ENCODE peak calls at places on chromosomes 3 and 15, in seven cellular contexts. T is neural progenitor cell; I is stomach; P is upper lobe of right lung; X is neuronal stem cell; W is ovary; M is CD8-positive, alpha-beta T cell. S is an unnamed sample.
A peak's percentile ranks its signal among the peaks of the same experiment; 100 is the strongest.

GRCh38 chr3:56795097-56795806 is 6.5 kb downstream of the ARHGEF3 start:
- DNase-seq in T (no peak), I (no peak), P (no peak), X (no peak), W (no peak), M (no peak), S (no peak)

GRCh38 chr3:158244274-158244673 is 134.4 kb downstream of the RSRC1 start:
- DNase-seq in T (no peak), I (no peak), P (no peak), X (no peak), W (no peak), M (no peak), S (no peak)

GRCh38 chr15:84702961-84703482 is 12.9 kb downstream of the SEC11A start:
- DNase-seq in T (no peak), I (peak; percentile 36), P (no peak), X (no peak), W (peak; percentile 68), M (no peak), S (no peak)

GRCh38 chr3:134294302-134294925 is 43.8 kb upstream of the RYK start:
- DNase-seq in T (no peak), I (no peak), P (no peak), X (no peak), W (no peak), M (peak; percentile 39), S (peak; percentile 78)

GRCh38 chr3:94873751-94874150 is 810.9 kb downstream of the NSUN3 start:
- DNase-seq in T (no peak), I (no peak), P (peak; percentile 52), X (no peak), W (no peak), M (no peak), S (no peak)

GRCh38 chr15:56411122-56411749 is 46.0 kb downstream of the TEX9 start:
- DNase-seq in T (no peak), I (no peak), P (no peak), X (no peak), W (no peak), M (no peak), S (no peak)

GRCh38 chr3:81251108-81251507 is 510.3 kb downstream of the GBE1 start:
- DNase-seq in T (no peak), I (no peak), P (no peak), X (no peak), W (no peak), M (no peak), S (no peak)

GRCh38 chr3:150005243-150006102 is 34.8 kb upstream of the PFN2 start:
- DNase-seq in T (no peak), I (no peak), P (no peak), X (no peak), W (no peak), M (no peak), S (no peak)

GRCh38 chr15:27889258-27889657 is 209.9 kb downstream of the OCA2 start:
- DNase-seq in T (no peak), I (no peak), P (no peak), X (no peak), W (no peak), M (no peak), S (no peak)

GRCh38 chr3:57062119-57062631 is 1.7 kb downstream of the SPATA12 start:
- DNase-seq in T (peak; percentile 22), I (no peak), P (no peak), X (no peak), W (peak; percentile 31), M (no peak), S (no peak)

GRCh38 chr15:95944193-95944592 is 386.3 kb upstream of the NR2F2 start:
- DNase-seq in T (no peak), I (no peak), P (no peak), X (no peak), W (no peak), M (no peak), S (no peak)

GRCh38 chr3:140602781-140603180 is 75.1 kb upstream of the TRIM42 start:
- DNase-seq in T (no peak), I (no peak), P (no peak), X (no peak), W (no peak), M (no peak), S (no peak)

GRCh38 chr3:6962796-6963195 is 101.9 kb downstream of the GRM7 start:
- DNase-seq in T (no peak), I (no peak), P (no peak), X (no peak), W (no peak), M (no peak), S (no peak)
- H3K9me3 ChIP-seq in T (no peaks in the 10 kb centered on the region), I (no peaks in the 10 kb centered on the region), P (no peaks in the 10 kb centered on the region), X (no peaks in the 10 kb centered on the region), W (no peaks in the 10 kb centered on the region), M (no peaks in the 10 kb centered on the region), S (no peaks in the 10 kb centered on the region)

DNA sequence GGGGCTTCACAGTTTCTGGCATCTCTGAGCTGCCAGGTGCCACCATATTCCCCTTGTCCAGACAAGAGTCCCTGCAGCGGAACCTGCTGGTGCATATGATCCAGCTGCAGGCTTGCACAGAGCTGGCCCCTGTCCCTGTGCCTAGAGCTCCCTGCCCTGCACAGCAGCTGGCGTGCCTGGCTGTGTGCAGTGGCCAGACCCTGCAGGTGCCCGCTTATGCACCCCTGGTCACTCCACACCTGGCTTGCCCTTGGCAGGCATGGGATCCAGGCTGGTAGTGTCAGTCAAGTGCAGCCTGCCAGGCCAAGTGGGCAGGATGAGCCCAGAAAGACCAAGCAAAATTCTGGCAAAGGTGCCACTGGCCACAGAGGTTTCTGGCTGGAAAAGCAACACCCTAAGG is 88.6 kb upstream of the TTBK2 start:
- DNase-seq in T (no peak), I (no peak), P (no peak), X (no peak), W (no peak), M (no peak), S (no peak)
- H3K9me3 ChIP-seq in T (no peaks in the 10 kb centered on the region), I (no peaks in the 10 kb centered on the region), P (no peaks in the 10 kb centered on the region), X (peaks cover 11% of the 10 kb centered on the region), W (no peaks in the 10 kb centered on the region), M (no peaks in the 10 kb centered on the region), S (no peaks in the 10 kb centered on the region)

GRCh38 chr15:22226034-22226790 is 145.9 kb downstream of the OR4M2 start:
- DNase-seq in T (no peak), I (no peak), P (peak; percentile 55), X (no peak), W (no peak), M (no peak), S (no peak)
- H3K9me3 ChIP-seq in T (peaks cover 67% of the 10 kb centered on the region), I (no peaks in the 10 kb centered on the region), P (no peaks in the 10 kb centered on the region), X (no peaks in the 10 kb centered on the region), W (no peaks in the 10 kb centered on the region), M (no peaks in the 10 kb centered on the region), S (no peaks in the 10 kb centered on the region)

GRCh38 chr3:138560501-138560900 is 33.6 kb downstream of the CEP70 start:
- DNase-seq in T (no peak), I (no peak), P (no peak), X (no peak), W (no peak), M (no peak), S (no peak)

DNA sequence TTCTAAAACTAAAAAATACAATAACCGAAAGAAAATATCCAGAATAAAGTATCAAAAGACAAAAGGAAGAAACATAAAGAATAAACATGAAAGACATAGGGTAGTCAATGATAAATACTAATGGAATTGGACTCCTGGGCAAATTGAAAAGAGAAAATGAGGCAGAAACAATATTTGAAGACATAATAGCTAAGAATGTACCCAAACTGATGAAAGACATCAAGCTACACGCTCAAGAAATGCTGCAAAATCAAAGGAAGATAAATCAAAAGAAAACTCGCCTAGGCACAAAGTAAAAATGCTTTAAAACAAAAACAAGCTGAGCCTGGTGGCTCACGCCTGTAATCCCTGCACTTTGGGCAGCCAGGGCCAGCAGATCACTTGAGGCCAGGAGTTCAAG is 34.9 kb downstream of the CEP70 start:
- DNase-seq in T (no peak), I (no peak), P (no peak), X (no peak), W (no peak), M (no peak), S (no peak)
- H3K9me3 ChIP-seq in T (peaks cover 4% of the 10 kb centered on the region), I (peaks cover 17% of the 10 kb centered on the region), P (no peaks in the 10 kb centered on the region), X (peaks cover 8% of the 10 kb centered on the region), W (peaks cover 15% of the 10 kb centered on the region), M (no peaks in the 10 kb centered on the region), S (no peaks in the 10 kb centered on the region)

GRCh38 chr3:177735441-177735840 is 538.2 kb upstream of the TBL1XR1 start:
- DNase-seq in T (no peak), I (no peak), P (no peak), X (no peak), W (no peak), M (no peak), S (no peak)
- H3K9me3 ChIP-seq in T (no peaks in the 10 kb centered on the region), I (no peaks in the 10 kb centered on the region), P (no peaks in the 10 kb centered on the region), X (no peaks in the 10 kb centered on the region), W (no peaks in the 10 kb centered on the region), M (no peaks in the 10 kb centered on the region), S (no peaks in the 10 kb centered on the region)

GRCh38 chr15:19984101-19984500 is 557.5 kb downstream of the GOLGA6L6 start:
- DNase-seq in T (no peak), I (no peak), P (no peak), X (no peak), W (no peak), M (no peak), S (no peak)
- H3K9me3 ChIP-seq in T (peaks cover 25% of the 10 kb centered on the region), I (no peaks in the 10 kb centered on the region), P (no peaks in the 10 kb centered on the region), X (no peaks in the 10 kb centered on the region), W (no peaks in the 10 kb centered on the region), M (no peaks in the 10 kb centered on the region), S (no peaks in the 10 kb centered on the region)

DNA sequence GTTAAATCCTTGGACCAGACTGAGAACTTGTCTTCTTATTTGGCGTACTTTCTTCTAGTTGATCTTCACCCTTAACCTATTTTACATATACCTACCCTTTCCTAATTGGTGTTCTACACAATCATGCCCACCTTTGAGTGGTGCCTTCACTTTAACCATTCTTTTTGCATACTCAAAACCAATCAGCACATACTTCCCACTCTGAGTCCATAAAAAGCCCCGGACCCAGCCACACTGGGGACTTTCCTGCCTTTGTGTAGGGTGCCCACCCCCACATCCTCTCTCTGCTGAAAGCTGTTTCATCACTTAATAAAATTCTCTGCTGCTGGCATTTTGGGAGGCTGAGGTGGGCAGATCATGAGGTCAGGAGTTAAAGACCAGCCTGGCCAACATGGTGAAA is 15.9 kb upstream of the CHST2 start:
- DNase-seq in T (no peak), I (no peak), P (no peak), X (no peak), W (no peak), M (no peak), S (no peak)
- H3K9me3 ChIP-seq in T (no peaks in the 10 kb centered on the region), I (peaks cover 4% of the 10 kb centered on the region), P (peaks cover 9% of the 10 kb centered on the region), X (peaks cover 13% of the 10 kb centered on the region), W (peaks cover 8% of the 10 kb centered on the region), M (peaks cover 5% of the 10 kb centered on the region), S (peaks cover 8% of the 10 kb centered on the region)

DNA sequence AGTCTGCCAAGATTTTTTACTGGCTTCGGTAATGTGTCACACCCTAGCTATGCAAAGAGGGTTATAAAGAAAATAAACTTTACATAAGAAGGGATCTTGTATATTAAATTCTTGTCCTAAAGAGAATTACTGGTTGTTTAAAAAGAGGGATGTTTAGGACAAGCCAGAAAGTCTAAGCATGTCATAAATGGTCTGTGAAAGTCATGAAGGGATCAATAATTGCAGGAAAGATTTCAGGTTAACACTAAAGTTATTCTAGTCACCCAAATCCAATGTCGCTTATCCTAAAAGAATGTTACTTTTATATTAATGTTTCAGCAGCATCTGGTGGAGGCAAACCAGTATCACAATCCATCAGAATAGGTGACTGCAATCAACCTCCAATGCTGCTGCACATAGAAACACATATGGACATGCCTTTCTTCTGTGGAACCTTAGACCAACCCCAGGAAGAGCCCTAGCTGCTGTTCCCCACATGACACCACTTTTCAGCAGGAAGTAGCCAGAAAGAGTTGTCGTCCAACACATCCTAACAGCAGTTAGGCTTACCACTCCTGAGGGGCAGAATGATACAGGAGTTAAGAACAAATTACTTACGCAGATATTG is 62.8 kb upstream of the GK5 start:
- DNase-seq in T (peak; percentile 17), I (no peak), P (no peak), X (peak; percentile 9), W (no peak), M (no peak), S (no peak)
- H3K9me3 ChIP-seq in T (peaks cover 36% of the 10 kb centered on the region), I (no peaks in the 10 kb centered on the region), P (no peaks in the 10 kb centered on the region), X (peaks cover 30% of the 10 kb centered on the region), W (no peaks in the 10 kb centered on the region), M (no peaks in the 10 kb centered on the region), S (no peaks in the 10 kb centered on the region)

GRCh38 chr3:13714251-13714916 is 165.5 kb downstream of the FBLN2 start:
- DNase-seq in T (no peak), I (peak; percentile 4), P (peak; percentile 5), X (no peak), W (no peak), M (no peak), S (no peak)
- H3K9me3 ChIP-seq in T (no peaks in the 10 kb centered on the region), I (no peaks in the 10 kb centered on the region), P (no peaks in the 10 kb centered on the region), X (no peaks in the 10 kb centered on the region), W (no peaks in the 10 kb centered on the region), M (no peaks in the 10 kb centered on the region), S (no peaks in the 10 kb centered on the region)